ENCODE peak calls at places on chromosomes 3 and 15, in seven cellular contexts. One of them, this sample, is unnamed.

GRCh38 chr3:171245796-171246453 is 214.3 kb downstream of the TNIK start:
- DNase-seq in tibial artery: no peak
- DNase-seq in CD8-positive, alpha-beta memory T cell: no peak
- DNase-seq in kidney epithelial cell: no peak
- DNase-seq in C1 segment of cervical spinal cord: no peak
- DNase-seq in hippocampal formation: no peak
- DNase-seq in IMR-90: no peak
- DNase-seq in this sample: no peak

GRCh38 chr15:62940755-62941361 is 101.7 kb upstream of the TPM1 start:
- DNase-seq in IMR-90: peak; percentile 98
- DNase-seq in tibial artery: peak; percentile 87
- DNase-seq in CD8-positive, alpha-beta memory T cell: no peak
- DNase-seq in hippocampal formation: peak; percentile 86
- DNase-seq in kidney epithelial cell: peak; percentile 86
- DNase-seq in C1 segment of cervical spinal cord: peak; percentile 81
- DNase-seq in this sample: no peak

GRCh38 chr3:148642616-148643015 is 55.1 kb upstream of the AGTR1 start:
- DNase-seq in IMR-90: peak; percentile 68
- DNase-seq in tibial artery: no peak
- DNase-seq in C1 segment of cervical spinal cord: no peak
- DNase-seq in CD8-positive, alpha-beta memory T cell: no peak
- DNase-seq in kidney epithelial cell: no peak
- DNase-seq in hippocampal formation: no peak
- DNase-seq in this sample: no peak

GRCh38 chr3:144324061-144324460 is 352.4 kb downstream of the DIPK2A start:
- DNase-seq in tibial artery: no peak
- DNase-seq in IMR-90: no peak
- DNase-seq in CD8-positive, alpha-beta memory T cell: no peak
- DNase-seq in C1 segment of cervical spinal cord: no peak
- DNase-seq in kidney epithelial cell: no peak
- DNase-seq in hippocampal formation: no peak
- DNase-seq in this sample: no peak

GRCh38 chr3:171328419-171329082 is 131.7 kb downstream of the TNIK start:
- DNase-seq in CD8-positive, alpha-beta memory T cell: peak; percentile 35
- DNase-seq in tibial artery: peak; percentile 44
- DNase-seq in hippocampal formation: peak; percentile 26
- DNase-seq in kidney epithelial cell: no peak
- DNase-seq in C1 segment of cervical spinal cord: peak; percentile 3
- DNase-seq in IMR-90: no peak
- DNase-seq in this sample: no peak

GRCh38 chr3:184176377-184177330 is 2.0 kb downstream of the AP2M1 start:
- DNase-seq in kidney epithelial cell: peak; percentile 78
- DNase-seq in tibial artery: peak; percentile 82
- DNase-seq in CD8-positive, alpha-beta memory T cell: no peak
- DNase-seq in IMR-90: peak; percentile 96
- DNase-seq in hippocampal formation: no peak
- DNase-seq in C1 segment of cervical spinal cord: peak; percentile 70
- DNase-seq in this sample: no peak

GRCh38 chr15:84829428-84829827 is 12.3 kb downstream of the ALPK3 start:
- DNase-seq in C1 segment of cervical spinal cord: no peak
- DNase-seq in tibial artery: no peak
- DNase-seq in IMR-90: no peak
- DNase-seq in kidney epithelial cell: no peak
- DNase-seq in CD8-positive, alpha-beta memory T cell: no peak
- DNase-seq in hippocampal formation: no peak
- DNase-seq in this sample: no peak

GRCh38 chr3:127371338-127371737 is 83.5 kb upstream of the PRR20G start:
- DNase-seq in CD8-positive, alpha-beta memory T cell: no peak
- DNase-seq in kidney epithelial cell: no peak
- DNase-seq in C1 segment of cervical spinal cord: no peak
- DNase-seq in IMR-90: no peak
- DNase-seq in hippocampal formation: no peak
- DNase-seq in tibial artery: no peak
- DNase-seq in this sample: no peak

GRCh38 chr3:193590088-193590856 is 2.7 kb upstream of the OPA1 start:
- DNase-seq in hippocampal formation: no peak
- DNase-seq in IMR-90: peak; percentile 65
- DNase-seq in C1 segment of cervical spinal cord: no peak
- DNase-seq in CD8-positive, alpha-beta memory T cell: no peak
- DNase-seq in tibial artery: no peak
- DNase-seq in kidney epithelial cell: peak; percentile 75
- DNase-seq in this sample: no peak

GRCh38 chr3:13393427-13394360 is 26.4 kb downstream of the NUP210 start:
- DNase-seq in CD8-positive, alpha-beta memory T cell: no peak
- DNase-seq in C1 segment of cervical spinal cord: no peak
- DNase-seq in IMR-90: no peak
- DNase-seq in hippocampal formation: no peak
- DNase-seq in tibial artery: no peak
- DNase-seq in kidney epithelial cell: no peak
- DNase-seq in this sample: no peak

GRCh38 chr3:174243194-174243593 is 615.9 kb upstream of the NAALADL2 start:
- DNase-seq in tibial artery: no peak
- DNase-seq in kidney epithelial cell: peak; percentile 26
- DNase-seq in hippocampal formation: no peak
- DNase-seq in IMR-90: peak; percentile 30
- DNase-seq in CD8-positive, alpha-beta memory T cell: no peak
- DNase-seq in C1 segment of cervical spinal cord: no peak
- DNase-seq in this sample: no peak